ENCODE peak calls at places on chromosomes 16 and 17, in ten cellular contexts. One of them, this sample, is unnamed.

GRCh38 chr17:64183815-64184397 is 54.0 kb upstream of the ERN1 start:
- DNase-seq in lung: no peak
- DNase-seq in endothelial cell: no peak
- DNase-seq in testis: no peak
- DNase-seq in mucosa of descending colon: no peak
- DNase-seq in WERI-Rb-1: no peak
- DNase-seq in cardiac fibroblast: no peak
- DNase-seq in cardiac muscle cell: no peak
- DNase-seq in HFFc6: peak
- DNase-seq in osteoblast: no peak
- DNase-seq in this sample: peak

GRCh38 chr16:4734730-4735575 is 616 bp downstream of the DNAAF8 start:
- DNase-seq in testis: peak
- DNase-seq in lung: peak
- DNase-seq in endothelial cell: peak
- DNase-seq in osteoblast: peak
- DNase-seq in WERI-Rb-1: peak
- DNase-seq in cardiac muscle cell: peak
- DNase-seq in cardiac fibroblast: peak
- DNase-seq in mucosa of descending colon: peak
- DNase-seq in HFFc6: peak
- DNase-seq in this sample: peak

GRCh38 chr17:77145209-77145608 is 4.4 kb downstream of the SEC14L1 start:
- DNase-seq in endothelial cell: no peak
- DNase-seq in mucosa of descending colon: no peak
- DNase-seq in HFFc6: no peak
- DNase-seq in cardiac fibroblast: no peak
- DNase-seq in testis: no peak
- DNase-seq in cardiac muscle cell: no peak
- DNase-seq in WERI-Rb-1: no peak
- DNase-seq in lung: no peak
- DNase-seq in osteoblast: no peak
- DNase-seq in this sample: no peak

GRCh38 chr16:77409311-77409710 is 25.5 kb downstream of the ADAMTS18 start:
- DNase-seq in mucosa of descending colon: no peak
- DNase-seq in endothelial cell: no peak
- DNase-seq in HFFc6: no peak
- DNase-seq in osteoblast: no peak
- DNase-seq in cardiac muscle cell: no peak
- DNase-seq in testis: no peak
- DNase-seq in cardiac fibroblast: no peak
- DNase-seq in lung: no peak
- DNase-seq in WERI-Rb-1: no peak
- DNase-seq in this sample: no peak

GRCh38 chr17:80372922-80373570 is 41.9 kb upstream of the ENDOV start:
- DNase-seq in testis: no peak
- DNase-seq in osteoblast: peak
- DNase-seq in mucosa of descending colon: no peak
- DNase-seq in cardiac muscle cell: no peak
- DNase-seq in lung: no peak
- DNase-seq in cardiac fibroblast: no peak
- DNase-seq in WERI-Rb-1: no peak
- DNase-seq in HFFc6: no peak
- DNase-seq in endothelial cell: no peak
- DNase-seq in this sample: no peak

GRCh38 chr17:79035686-79036085 is 11.7 kb downstream of the C1QTNF1 start:
- DNase-seq in lung: no peak
- DNase-seq in mucosa of descending colon: no peak
- DNase-seq in HFFc6: no peak
- DNase-seq in WERI-Rb-1: no peak
- DNase-seq in cardiac muscle cell: no peak
- DNase-seq in endothelial cell: no peak
- DNase-seq in testis: no peak
- DNase-seq in cardiac fibroblast: no peak
- DNase-seq in osteoblast: peak
- DNase-seq in this sample: no peak

GRCh38 chr17:6454495-6455320 is 10.5 kb downstream of the PIMREG start:
- DNase-seq in HFFc6: no peak
- DNase-seq in testis: no peak
- DNase-seq in cardiac muscle cell: no peak
- DNase-seq in endothelial cell: no peak
- DNase-seq in mucosa of descending colon: no peak
- DNase-seq in osteoblast: peak
- DNase-seq in cardiac fibroblast: no peak
- DNase-seq in lung: no peak
- DNase-seq in WERI-Rb-1: no peak
- DNase-seq in this sample: no peak

GRCh38 chr17:42459983-42460300 is 1.3 kb downstream of the ATP6V0A1 start:
- DNase-seq in cardiac fibroblast: peak
- DNase-seq in endothelial cell: no peak
- DNase-seq in lung: no peak
- DNase-seq in mucosa of descending colon: no peak
- DNase-seq in HFFc6: peak
- DNase-seq in WERI-Rb-1: no peak
- DNase-seq in testis: no peak
- DNase-seq in cardiac muscle cell: peak
- DNase-seq in osteoblast: peak
- DNase-seq in this sample: no peak

DNA sequence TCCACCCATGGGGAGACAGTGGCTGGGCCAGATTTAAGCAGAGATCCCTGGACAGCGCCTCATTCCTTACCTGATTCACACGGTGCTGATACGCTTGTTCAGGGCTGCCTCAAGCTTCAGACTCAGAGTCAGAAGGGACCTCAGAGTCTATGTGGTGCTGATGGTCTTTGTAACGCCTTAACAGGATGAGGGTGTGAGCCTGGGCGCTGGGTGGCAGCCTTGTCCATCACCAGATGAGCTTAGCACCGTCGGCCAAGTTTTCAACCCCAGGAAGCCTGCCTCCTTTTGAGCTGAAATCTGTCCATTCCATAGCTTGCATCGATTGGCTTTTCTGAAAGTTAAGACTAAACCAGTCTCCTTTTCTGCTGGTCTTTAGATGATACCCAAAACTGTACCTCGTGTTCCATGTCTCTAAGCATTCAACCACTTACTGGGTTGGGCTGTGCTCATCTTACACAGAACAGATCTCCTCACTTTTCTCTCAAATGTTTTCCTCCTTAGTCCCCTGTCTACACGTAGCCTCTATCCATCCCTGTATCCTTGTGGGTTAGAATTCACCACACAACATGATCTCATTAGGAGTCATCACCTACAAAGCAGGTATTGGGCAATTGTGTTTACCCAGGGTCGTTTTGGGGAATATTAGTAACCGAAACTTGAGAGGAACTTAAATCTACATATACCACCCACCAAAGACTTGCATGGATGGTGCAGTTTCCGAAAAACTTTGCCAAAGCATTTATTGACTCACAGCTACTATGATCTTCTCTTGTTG is 573.4 kb downstream of the CDH13 start:
- DNase-seq in WERI-Rb-1: peak
- DNase-seq in HFFc6: no peak
- DNase-seq in endothelial cell: no peak
- DNase-seq in testis: peak
- DNase-seq in lung: no peak
- DNase-seq in cardiac fibroblast: peak
- DNase-seq in cardiac muscle cell: peak
- DNase-seq in mucosa of descending colon: no peak
- DNase-seq in osteoblast: no peak
- DNase-seq in this sample: no peak
- TF ChIP-seq CTCF in WERI-Rb-1: peak
- TF ChIP-seq CTCF in HFFc6: no peak
- TF ChIP-seq CTCF in endothelial cell: no peak
- TF ChIP-seq CTCF in testis: no peak
- TF ChIP-seq CTCF in lung: no peak
- TF ChIP-seq CTCF in cardiac fibroblast: no peak
- TF ChIP-seq CTCF in cardiac muscle cell: peak
- TF ChIP-seq CTCF in mucosa of descending colon: no peak
- TF ChIP-seq CTCF in osteoblast: peak
- TF ChIP-seq CTCF in this sample: no peak

GRCh38 chr16:85171004-85171808 is 58.9 kb upstream of the CIBAR2 start:
- DNase-seq in testis: no peak
- DNase-seq in lung: no peak
- DNase-seq in cardiac muscle cell: no peak
- DNase-seq in cardiac fibroblast: no peak
- DNase-seq in osteoblast: peak
- DNase-seq in WERI-Rb-1: no peak
- DNase-seq in endothelial cell: no peak
- DNase-seq in mucosa of descending colon: no peak
- DNase-seq in HFFc6: no peak
- DNase-seq in this sample: no peak

GRCh38 chr16:85173077-85173980 is 61.1 kb upstream of the CIBAR2 start:
- DNase-seq in WERI-Rb-1: peak
- DNase-seq in cardiac fibroblast: peak
- DNase-seq in osteoblast: peak
- DNase-seq in mucosa of descending colon: no peak
- DNase-seq in lung: no peak
- DNase-seq in endothelial cell: peak
- DNase-seq in cardiac muscle cell: peak
- DNase-seq in testis: peak
- DNase-seq in HFFc6: peak
- DNase-seq in this sample: no peak

GRCh38 chr16:85171809-85172464 is 59.7 kb upstream of the CIBAR2 start:
- DNase-seq in testis: no peak
- DNase-seq in mucosa of descending colon: no peak
- DNase-seq in HFFc6: no peak
- DNase-seq in lung: no peak
- DNase-seq in osteoblast: peak
- DNase-seq in WERI-Rb-1: no peak
- DNase-seq in cardiac muscle cell: no peak
- DNase-seq in cardiac fibroblast: peak
- DNase-seq in endothelial cell: no peak
- DNase-seq in this sample: no peak

GRCh38 chr16:85173981-85174751 is 61.9 kb upstream of the CIBAR2 start:
- DNase-seq in testis: no peak
- DNase-seq in endothelial cell: no peak
- DNase-seq in osteoblast: peak
- DNase-seq in cardiac fibroblast: peak
- DNase-seq in cardiac muscle cell: peak
- DNase-seq in lung: no peak
- DNase-seq in HFFc6: peak
- DNase-seq in mucosa of descending colon: peak
- DNase-seq in WERI-Rb-1: no peak
- DNase-seq in this sample: no peak

GRCh38 chr16:85172465-85173071 is 60.3 kb upstream of the CIBAR2 start:
- DNase-seq in endothelial cell: no peak
- DNase-seq in cardiac fibroblast: no peak
- DNase-seq in lung: no peak
- DNase-seq in WERI-Rb-1: peak
- DNase-seq in HFFc6: peak
- DNase-seq in mucosa of descending colon: no peak
- DNase-seq in cardiac muscle cell: peak
- DNase-seq in osteoblast: peak
- DNase-seq in testis: peak
- DNase-seq in this sample: no peak
- TF ChIP-seq CTCF in endothelial cell: no peak
- TF ChIP-seq CTCF in cardiac fibroblast: no peak
- TF ChIP-seq CTCF in lung: no peak
- TF ChIP-seq CTCF in WERI-Rb-1: peak
- TF ChIP-seq CTCF in HFFc6: peak
- TF ChIP-seq CTCF in mucosa of descending colon: no peak
- TF ChIP-seq CTCF in cardiac muscle cell: peak
- TF ChIP-seq CTCF in osteoblast: peak
- TF ChIP-seq CTCF in testis: peak
- TF ChIP-seq CTCF in this sample: no peak

DNA sequence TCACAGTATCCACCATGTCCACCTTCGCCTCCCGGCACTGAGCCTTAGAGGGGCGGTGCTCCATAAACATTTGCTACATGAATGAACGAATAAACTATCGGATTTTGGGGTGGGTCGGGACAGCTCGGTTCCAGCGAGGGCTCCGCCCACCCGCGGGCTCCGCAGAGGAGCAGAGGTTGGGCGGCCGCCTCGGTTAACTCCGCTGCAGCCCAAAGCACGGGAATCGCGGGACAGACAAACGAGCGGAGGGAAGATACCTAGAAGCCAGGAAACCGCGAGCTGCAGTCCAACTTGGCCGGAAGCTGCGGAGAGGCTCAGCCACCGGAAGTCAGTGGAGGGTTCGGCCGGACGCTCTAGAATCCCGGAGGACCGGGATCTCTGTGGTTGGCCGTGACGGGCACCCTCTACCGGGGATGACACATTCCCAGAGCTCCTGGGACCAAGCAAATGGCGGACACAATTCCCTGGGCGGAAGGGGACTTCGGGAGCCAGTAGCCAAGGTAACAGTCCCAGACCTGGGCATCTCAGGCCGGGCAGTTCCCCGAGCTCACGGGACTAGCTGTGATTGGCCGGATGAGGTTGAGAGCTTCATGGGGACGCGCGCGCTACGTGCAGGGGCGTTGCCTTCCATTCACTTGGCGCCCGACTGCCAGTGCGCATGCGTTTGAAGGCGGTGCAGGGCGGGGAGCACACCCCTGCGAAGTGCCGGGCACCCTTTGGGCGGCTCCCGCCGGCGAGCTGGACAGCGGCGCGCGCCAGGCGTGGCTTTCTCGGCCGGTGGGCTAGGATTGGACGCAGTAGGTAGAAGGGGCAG is 489 bp upstream of the MAPK7 start:
- DNase-seq in endothelial cell: peak
- DNase-seq in HFFc6: peak
- DNase-seq in lung: peak
- DNase-seq in cardiac muscle cell: peak
- DNase-seq in osteoblast: peak
- DNase-seq in cardiac fibroblast: peak
- DNase-seq in mucosa of descending colon: peak
- DNase-seq in WERI-Rb-1: peak
- DNase-seq in testis: peak
- DNase-seq in this sample: peak
- TF ChIP-seq CTCF in endothelial cell: no peak
- TF ChIP-seq CTCF in HFFc6: peak
- TF ChIP-seq CTCF in lung: no peak
- TF ChIP-seq CTCF in cardiac muscle cell: peak
- TF ChIP-seq CTCF in osteoblast: no peak
- TF ChIP-seq CTCF in cardiac fibroblast: no peak
- TF ChIP-seq CTCF in mucosa of descending colon: peak
- TF ChIP-seq CTCF in WERI-Rb-1: no peak
- TF ChIP-seq CTCF in testis: no peak
- TF ChIP-seq CTCF in this sample: no peak

GRCh38 chr16:590875-591200 is 972 bp downstream of the RAB40C start:
- DNase-seq in endothelial cell: no peak
- DNase-seq in testis: no peak
- DNase-seq in mucosa of descending colon: no peak
- DNase-seq in cardiac muscle cell: no peak
- DNase-seq in osteoblast: no peak
- DNase-seq in cardiac fibroblast: no peak
- DNase-seq in HFFc6: no peak
- DNase-seq in lung: no peak
- DNase-seq in WERI-Rb-1: no peak
- DNase-seq in this sample: no peak

GRCh38 chr16:593406-593805 is 3.5 kb downstream of the RAB40C start:
- DNase-seq in cardiac fibroblast: no peak
- DNase-seq in mucosa of descending colon: peak
- DNase-seq in HFFc6: no peak
- DNase-seq in WERI-Rb-1: no peak
- DNase-seq in cardiac muscle cell: no peak
- DNase-seq in lung: peak
- DNase-seq in endothelial cell: no peak
- DNase-seq in osteoblast: peak
- DNase-seq in testis: no peak
- DNase-seq in this sample: no peak

GRCh38 chr16:591892-592517 is 2.1 kb downstream of the RAB40C start:
- DNase-seq in cardiac muscle cell: no peak
- DNase-seq in osteoblast: peak
- DNase-seq in HFFc6: no peak
- DNase-seq in WERI-Rb-1: no peak
- DNase-seq in endothelial cell: no peak
- DNase-seq in testis: no peak
- DNase-seq in cardiac fibroblast: no peak
- DNase-seq in mucosa of descending colon: no peak
- DNase-seq in lung: no peak
- DNase-seq in this sample: no peak

GRCh38 chr16:593807-594206 is 3.9 kb downstream of the RAB40C start:
- DNase-seq in cardiac fibroblast: no peak
- DNase-seq in HFFc6: no peak
- DNase-seq in mucosa of descending colon: peak
- DNase-seq in WERI-Rb-1: no peak
- DNase-seq in lung: no peak
- DNase-seq in cardiac muscle cell: no peak
- DNase-seq in endothelial cell: no peak
- DNase-seq in osteoblast: no peak
- DNase-seq in testis: no peak
- DNase-seq in this sample: no peak

DNA sequence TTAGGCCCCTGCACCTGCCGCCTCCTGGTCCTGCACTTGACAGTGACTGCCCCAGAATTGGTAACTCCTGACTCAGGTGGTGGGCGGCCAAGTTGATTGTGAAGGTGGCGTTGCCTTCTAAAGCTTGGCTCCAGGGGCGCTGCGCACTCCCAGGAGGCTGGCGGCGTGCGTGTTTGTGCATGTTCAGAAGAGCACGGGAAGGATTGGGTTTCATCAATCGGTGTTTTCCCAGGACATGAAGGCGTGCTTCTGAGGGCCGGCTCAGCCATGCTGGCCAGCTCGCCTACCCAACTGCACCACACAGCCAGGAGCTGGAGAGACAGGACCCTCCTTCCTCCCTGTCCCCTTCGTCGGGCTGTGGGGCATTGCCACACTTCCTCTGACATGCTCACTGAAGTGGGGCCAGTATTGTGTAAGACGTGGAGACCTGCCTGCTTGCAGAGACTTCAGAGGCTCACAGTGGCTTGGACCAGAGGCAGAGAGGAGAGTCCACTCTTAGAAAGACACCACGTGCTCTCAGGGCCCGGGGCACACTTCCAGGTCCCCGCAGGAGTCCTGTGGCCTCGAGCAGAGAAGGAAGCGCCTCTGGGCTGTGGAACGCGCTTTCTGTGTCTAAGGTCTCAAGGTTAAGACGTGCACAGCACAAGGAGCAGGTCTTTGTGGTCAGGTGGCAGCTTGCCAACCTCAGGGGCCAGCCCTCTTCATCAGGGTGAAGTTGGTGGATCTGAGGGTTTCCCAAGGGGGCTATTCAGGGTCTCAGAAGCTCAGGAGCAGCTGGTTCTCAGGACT is 2.8 kb downstream of the RAB40C start:
- DNase-seq in WERI-Rb-1: peak
- DNase-seq in cardiac fibroblast: peak
- DNase-seq in mucosa of descending colon: peak
- DNase-seq in testis: peak
- DNase-seq in osteoblast: peak
- DNase-seq in HFFc6: no peak
- DNase-seq in cardiac muscle cell: no peak
- DNase-seq in lung: peak
- DNase-seq in endothelial cell: no peak
- DNase-seq in this sample: peak
- TF ChIP-seq CTCF in WERI-Rb-1: peak
- TF ChIP-seq CTCF in cardiac fibroblast: no peak
- TF ChIP-seq CTCF in mucosa of descending colon: no peak
- TF ChIP-seq CTCF in testis: no peak
- TF ChIP-seq CTCF in osteoblast: no peak
- TF ChIP-seq CTCF in HFFc6: no peak
- TF ChIP-seq CTCF in cardiac muscle cell: no peak
- TF ChIP-seq CTCF in lung: no peak
- TF ChIP-seq CTCF in endothelial cell: no peak
- TF ChIP-seq CTCF in this sample: peak